ENCODE peak calls at places on chromosomes 5 and 9, in ten cellular contexts. J, W, U, E, B, H, V, C, G and I are unnamed samples.

GRCh38 chr5:68418230-68418629 is 202.7 kb downstream of the PIK3R1 start:
- DNase-seq in J (no peak), W (no peak), U (no peak), E (no peak), B (no peak), H (no peak), V (peak; percentile 55), C (peak; percentile 54), G (peak; percentile 69), I (no peak)

GRCh38 chr5:174323878-174324281 is 278.4 kb downstream of the NSG2 start:
- DNase-seq in J (no peak), W (peak; percentile 25), U (peak; percentile 72), E (peak; percentile 12), B (peak; percentile 59), H (no peak), V (no peak), C (peak; percentile 41), G (peak; percentile 46), I (peak; percentile 13)

GRCh38 chr9:116589392-116590354 is 97.4 kb upstream of the TRIM32 start:
- DNase-seq in J (no peak), W (peak; percentile 72), U (peak; percentile 72), E (peak; percentile 27), B (peak; percentile 84), H (no peak), V (no peak), C (peak; percentile 48), G (no peak), I (no peak)

GRCh38 chr5:112848116-112848811 is 12.8 kb upstream of the SRP19 start:
- DNase-seq in J (no peak), W (peak; percentile 75), U (peak; percentile 68), E (peak; percentile 79), B (peak; percentile 71), H (peak; percentile 32), V (peak; percentile 15), C (peak; percentile 82), G (no peak), I (peak; percentile 42)

GRCh38 chr5:59485104-59485503 is 408.4 kb downstream of the PDE4D start:
- DNase-seq in J (no peak), W (no peak), U (no peak), E (no peak), B (no peak), H (no peak), V (no peak), C (no peak), G (no peak), I (no peak)

GRCh38 chr9:3920586-3921582 is 379.0 kb downstream of the GLIS3 start:
- DNase-seq in J (no peak), W (no peak), U (no peak), E (no peak), B (peak; percentile 33), H (no peak), V (no peak), C (peak; percentile 19), G (no peak), I (no peak)

GRCh38 chr9:104608336-104608735 is 2.9 kb upstream of the OR13C2 start:
- DNase-seq in J (no peak), W (peak; percentile 4), U (no peak), E (peak; percentile 4), B (no peak), H (no peak), V (no peak), C (no peak), G (no peak), I (no peak)

GRCh38 chr5:76617675-76618074 is 5.5 kb downstream of the F2RL2 start:
- DNase-seq in J (no peak), W (no peak), U (no peak), E (no peak), B (peak; percentile 25), H (peak; percentile 81), V (no peak), C (peak; percentile 57), G (no peak), I (no peak)

GRCh38 chr9:38047301-38048251 is 21.5 kb downstream of the SHB start:
- DNase-seq in J (peak; percentile 86), W (peak; percentile 23), U (peak; percentile 93), E (no peak), B (peak; percentile 94), H (peak; percentile 72), V (no peak), C (peak; percentile 82), G (peak; percentile 78), I (peak; percentile 95)

GRCh38 chr9:124353166-124353768 is 62.0 kb downstream of the PSMB7 start:
- DNase-seq in J (peak; percentile 29), W (no peak), U (no peak), E (no peak), B (no peak), H (no peak), V (no peak), C (no peak), G (peak; percentile 19), I (no peak)

GRCh38 chr9:76996700-76997099 is 22.8 kb upstream of the FOXB2 start:
- DNase-seq in J (no peak), W (peak; percentile 39), U (no peak), E (peak; percentile 5), B (peak; percentile 37), H (no peak), V (no peak), C (peak; percentile 55), G (no peak), I (no peak)

GRCh38 chr9:965497-965896 is 11.0 kb upstream of the DMRT3 start:
- DNase-seq in J (no peak), W (no peak), U (no peak), E (no peak), B (no peak), H (no peak), V (no peak), C (no peak), G (no peak), I (no peak)

GRCh38 chr5:162274684-162275083 is 207.1 kb downstream of the GABRG2 start:
- DNase-seq in J (no peak), W (no peak), U (no peak), E (no peak), B (no peak), H (no peak), V (no peak), C (no peak), G (no peak), I (no peak)

GRCh38 chr5:53194086-53194485 is 84.5 kb upstream of the MOCS2 start:
- DNase-seq in J (no peak), W (no peak), U (no peak), E (no peak), B (no peak), H (no peak), V (no peak), C (no peak), G (no peak), I (no peak)

GRCh38 chr9:20095430-20096092 is 306.7 kb upstream of the SLC24A2 start:
- DNase-seq in J (no peak), W (no peak), U (no peak), E (no peak), B (no peak), H (no peak), V (no peak), C (no peak), G (no peak), I (peak; percentile 25)

GRCh38 chr9:14987858-14988257 is 77.6 kb upstream of the FREM1 start:
- DNase-seq in J (no peak), W (no peak), U (no peak), E (no peak), B (no peak), H (no peak), V (no peak), C (no peak), G (no peak), I (no peak)

GRCh38 chr5:120769291-120769872 is 305.3 kb downstream of the PRR16 start:
- DNase-seq in J (no peak), W (no peak), U (no peak), E (no peak), B (no peak), H (no peak), V (no peak), C (peak; percentile 23), G (no peak), I (no peak)

GRCh38 chr5:98109561-98110006 is 663.9 kb upstream of the RGMB start:
- DNase-seq in J (no peak), W (no peak), U (no peak), E (no peak), B (no peak), H (peak; percentile 51), V (no peak), C (peak; percentile 31), G (no peak), I (no peak)
- H3K4me3 ChIP-seq in J (no peak overlapping the region), W (no peak overlapping the region), U (no peak overlapping the region), E (no peak overlapping the region), B (no peak overlapping the region), H (peak overlapping the region; percentile 20), V (no peak overlapping the region), C (no peak overlapping the region), G (no peak overlapping the region), I (no peak overlapping the region)

DNA sequence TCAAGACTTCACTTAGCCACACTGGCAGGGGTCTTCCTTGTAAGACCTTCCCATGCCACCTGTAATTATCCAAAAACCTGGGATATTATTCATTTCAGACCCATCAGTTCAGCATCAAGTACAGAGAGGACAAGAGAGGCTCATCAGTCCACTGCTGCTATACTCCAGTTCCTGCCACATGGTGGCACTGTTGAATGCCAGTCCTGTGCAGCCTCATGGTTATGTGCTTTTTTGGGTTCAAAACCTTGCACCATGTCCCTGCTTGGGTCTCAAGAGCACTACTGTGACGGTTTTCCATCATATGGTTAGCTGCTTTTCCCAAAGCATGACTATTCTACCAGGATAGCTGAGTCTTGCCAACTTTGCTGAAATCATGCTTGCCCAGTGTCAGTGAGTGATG is 8.5 kb downstream of the PTGS1 start:
- DNase-seq in J (no peak), W (peak; percentile 37), U (no peak), E (peak; percentile 43), B (peak; percentile 35), H (no peak), V (no peak), C (no peak), G (no peak), I (no peak)
- TF ChIP-seq CTCF in J (no peak), W (peak; percentile 56), U (peak; percentile 43), E (peak; percentile 88), B (peak; percentile 25), H (peak; percentile 36), V (no peak), C (peak; percentile 50), G (no peak), I (peak; percentile 61)

DNA sequence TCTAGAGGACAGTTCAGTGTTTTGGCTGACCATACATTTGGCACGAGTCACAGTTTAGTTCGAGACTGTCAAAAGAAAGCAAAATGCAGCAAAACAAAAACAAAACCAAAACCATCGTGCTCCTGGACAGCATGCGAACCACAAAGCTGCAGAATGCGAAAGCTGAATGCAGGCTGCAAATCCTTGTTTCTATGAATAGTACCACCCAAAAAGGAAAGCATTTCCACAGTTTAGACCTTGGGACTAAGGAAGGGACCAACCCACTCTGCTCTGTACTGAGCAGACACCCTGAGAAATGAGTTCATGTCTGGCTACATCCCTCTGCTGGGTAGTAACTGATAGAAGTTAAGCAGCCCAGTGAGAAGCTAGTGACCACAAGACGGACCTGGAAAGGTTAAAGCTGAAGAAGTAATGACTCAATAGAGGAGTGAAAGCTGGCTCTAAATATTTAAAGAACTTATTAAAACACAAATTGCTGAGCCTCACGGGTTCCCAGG is 3.9 kb downstream of the GCNT4 start:
- DNase-seq in J (no peak), W (no peak), U (no peak), E (no peak), B (no peak), H (no peak), V (no peak), C (no peak), G (no peak), I (no peak)
- H3K4me3 ChIP-seq in J (peak overlapping the region; percentile 18), W (no peak overlapping the region), U (no peak overlapping the region), E (no peak overlapping the region), B (no peak overlapping the region), H (no peak overlapping the region), V (no peak overlapping the region), C (no peak overlapping the region), G (peak overlapping the region; percentile 41), I (peak overlapping the region; percentile 0)

GRCh38 chr5:17951392-17952169 is 317.3 kb downstream of the TAF11L14 start:
- DNase-seq in J (no peak), W (peak; percentile 20), U (no peak), E (no peak), B (peak; percentile 52), H (no peak), V (no peak), C (no peak), G (no peak), I (no peak)
- TF ChIP-seq CTCF in J (no peak), W (peak; percentile 8), U (no peak), E (peak; percentile 55), B (peak; percentile 23), H (no peak), V (no peak), C (no peak), G (no peak), I (no peak)